ENCODE peak calls at places on chromosomes 16 and 17, in six cellular contexts. H is neural progenitor cell, Q is dorsolateral prefrontal cortex, J is epithelial cell of esophagus, U is pancreas, X is fibroblast of lung. Z is an unnamed sample.

GRCh38 chr17:67504182-67504581 is 127.1 kb downstream of the PITPNC1 start:
- DNase-seq in Q (no peak), U (no peak), H (no peak), J (no peak), X (no peak), Z (no peak)

GRCh38 chr16:68744744-68745280 is 7.7 kb downstream of the CDH1 start:
- DNase-seq in X (no peak), U (peak; percentile 91), Q (no peak), H (no peak), J (peak; percentile 98), Z (peak; percentile 99)

GRCh38 chr17:62807812-62808575 is at the start of gene MARCHF10:
- DNase-seq in X (no peak), H (peak; percentile 79), U (peak; percentile 37), Q (no peak), J (no peak), Z (no peak)

GRCh38 chr16:22353188-22353919 is 21.1 kb downstream of the CDR2 start:
- DNase-seq in Q (no peak), X (peak; percentile 52), U (no peak), J (peak; percentile 58), H (no peak), Z (no peak)

GRCh38 chr17:48995332-48995870 is 1.8 kb upstream of the IGF2BP1 start:
- DNase-seq in J (no peak), H (peak; percentile 85), Q (no peak), U (no peak), X (peak; percentile 27), Z (no peak)

GRCh38 chr16:30367349-30368009 is 2.8 kb downstream of the TBC1D10B start:
- DNase-seq in J (no peak), Q (no peak), H (no peak), X (no peak), U (no peak), Z (no peak)

GRCh38 chr17:34169501-34169900 is 85.6 kb upstream of the CCL2 start:
- DNase-seq in H (no peak), J (no peak), X (no peak), U (no peak), Q (no peak), Z (no peak)

GRCh38 chr17:82592751-82593589 is 55.3 kb downstream of the WDR45B start:
- DNase-seq in J (peak; percentile 75), U (peak; percentile 87), Q (no peak), H (peak; percentile 78), X (peak; percentile 90), Z (peak; percentile 70)

GRCh38 chr17:34051046-34051445 is 204.0 kb upstream of the CCL2 start:
- DNase-seq in Q (no peak), U (no peak), H (peak; percentile 63), X (no peak), J (no peak), Z (no peak)

GRCh38 chr17:76824103-76824502 is 44.1 kb upstream of the MGAT5B start:
- DNase-seq in J (no peak), U (no peak), X (no peak), H (no peak), Q (no peak), Z (no peak)

GRCh38 chr17:67353161-67353560 is 13.2 kb downstream of the PSMD12 start:
- DNase-seq in H (no peak), Q (no peak), J (no peak), U (no peak), X (no peak), Z (no peak)

GRCh38 chr17:77634710-77635109 is 323.8 kb upstream of the TNRC6C start:
- DNase-seq in Q (no peak), J (no peak), X (no peak), H (peak; percentile 33), U (no peak), Z (no peak)

GRCh38 chr16:28309811-28310311 is 17.5 kb downstream of the SBK1 start:
- DNase-seq in Q (no peak), U (no peak), J (no peak), X (no peak), H (no peak), Z (no peak)

GRCh38 chr16:66478733-66479511 is 51.8 kb downstream of the BEAN1 start:
- DNase-seq in U (peak; percentile 52), H (peak; percentile 69), Q (peak; percentile 52), J (peak; percentile 63), X (peak; percentile 48), Z (no peak)

GRCh38 chr17:39676198-39676819 is 8.1 kb downstream of the PNMT start:
- DNase-seq in H (no peak), J (peak; percentile 44), X (no peak), U (no peak), Q (peak; percentile 45), Z (no peak)

GRCh38 chr16:65769776-65770438 is 596.6 kb upstream of the CDH5 start:
- DNase-seq in H (no peak), U (no peak), Q (no peak), X (no peak), J (no peak), Z (no peak)

GRCh38 chr16:68005786-68006286 is 6.6 kb upstream of the DPEP2 start:
- DNase-seq in Q (no peak), U (no peak), H (no peak), J (peak; percentile 97), X (peak; percentile 14), Z (no peak)

GRCh38 chr17:19977360-19978205 is at the start of gene AKAP10:
- DNase-seq in H (peak; percentile 93), U (peak; percentile 89), Q (peak; percentile 92), X (peak; percentile 83), J (peak; percentile 82), Z (peak; percentile 19)

GRCh38 chr16:85216522-85217375 is 104.5 kb upstream of the CIBAR2 start:
- DNase-seq in X (no peak), J (no peak), Q (no peak), U (no peak), H (no peak), Z (no peak)

GRCh38 chr17:83181991-83182619 is 102.7 kb downstream of the METRNL start:
- DNase-seq in X (no peak), J (no peak), H (no peak), U (no peak), Q (no peak), Z (no peak)

GRCh38 chr16:85265161-85265784 is 153.0 kb upstream of the CIBAR2 start:
- DNase-seq in U (no peak), J (no peak), X (no peak), H (no peak), Q (no peak), Z (no peak)

GRCh38 chr17:66716236-66717026 is 118.5 kb upstream of the CACNG5 start:
- DNase-seq in J (no peak), X (peak; percentile 43), H (peak; percentile 42), Q (no peak), U (no peak), Z (no peak)

GRCh38 chr17:59877965-59878364 is 14.8 kb downstream of the TUBD1 start:
- DNase-seq in J (no peak), X (no peak), Q (no peak), U (no peak), H (no peak), Z (no peak)

GRCh38 chr16:52435573-52435972 is 111.4 kb downstream of the TOX3 start:
- DNase-seq in Q (no peak), J (no peak), H (peak; percentile 16), U (no peak), X (no peak), Z (no peak)

GRCh38 chr17:42679001-42679491 is 2.3 kb upstream of the PLEKHH3 start:
- DNase-seq in J (peak; percentile 79), U (peak; percentile 74), X (peak; percentile 36), H (peak; percentile 63), Q (no peak), Z (no peak)
- TF ChIP-seq CTCF in J (no peak), U (no peak), X (no peak), H (no peak), Q (no peak), Z (peak; percentile 14)

DNA sequence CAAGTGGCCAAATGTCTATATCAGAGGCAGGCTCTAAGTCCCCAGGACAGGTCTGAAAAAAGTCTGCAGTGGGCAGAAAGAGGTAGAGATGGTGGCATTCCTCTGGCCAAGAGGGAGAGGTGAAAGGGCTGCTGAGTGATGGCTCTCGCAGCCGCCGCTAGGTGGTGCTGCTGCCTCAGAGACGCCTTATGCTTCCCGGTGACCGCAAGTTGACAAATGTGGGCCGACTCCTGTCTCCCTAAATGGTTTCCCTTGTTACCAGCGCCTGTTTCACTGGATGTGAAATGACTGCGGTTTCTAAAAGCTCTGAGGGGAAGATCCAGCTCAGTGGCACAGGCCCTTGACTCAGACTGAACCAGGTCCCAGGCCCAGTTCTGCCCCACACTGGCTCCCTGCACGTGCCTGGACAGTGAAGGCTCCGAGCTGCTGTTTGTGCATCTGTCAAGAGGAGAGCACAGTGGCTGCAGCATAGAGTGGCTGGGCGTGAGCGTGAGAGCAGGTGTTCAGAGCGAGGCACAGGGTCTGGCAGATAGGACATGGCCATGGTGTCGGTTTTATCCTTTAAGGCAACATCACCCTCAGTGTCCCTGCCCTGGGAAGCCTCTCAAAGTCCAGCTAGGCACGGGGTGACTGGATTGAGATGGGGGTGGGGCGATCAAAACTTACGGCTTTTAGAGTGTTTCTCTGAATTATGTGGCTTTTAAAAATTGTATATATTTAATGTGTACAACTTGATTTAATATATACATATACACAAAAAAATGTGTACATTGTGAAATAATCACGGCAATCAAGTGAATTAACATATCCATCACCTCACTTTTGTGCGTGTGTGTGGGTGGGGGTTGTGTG is 19.9 kb downstream of the CLEC16A start:
- DNase-seq in U (peak; percentile 70), Q (peak; percentile 78), J (peak; percentile 78), X (peak; percentile 91), H (peak; percentile 90), Z (no peak)
- H3K4me3 ChIP-seq in U (no peak overlapping the region), Q (no peak overlapping the region), J (no peak overlapping the region), X (no peak overlapping the region), H (no peak overlapping the region), Z (no peak overlapping the region)

GRCh38 chr16:12538667-12539081 is 265.0 kb downstream of the CPPED1 start:
- DNase-seq in Q (no peak), U (no peak), X (no peak), H (no peak), J (peak; percentile 75), Z (no peak)
- TF ChIP-seq CTCF in Q (no peak), U (no peak), X (no peak), H (no peak), J (no peak), Z (no peak)

DNA sequence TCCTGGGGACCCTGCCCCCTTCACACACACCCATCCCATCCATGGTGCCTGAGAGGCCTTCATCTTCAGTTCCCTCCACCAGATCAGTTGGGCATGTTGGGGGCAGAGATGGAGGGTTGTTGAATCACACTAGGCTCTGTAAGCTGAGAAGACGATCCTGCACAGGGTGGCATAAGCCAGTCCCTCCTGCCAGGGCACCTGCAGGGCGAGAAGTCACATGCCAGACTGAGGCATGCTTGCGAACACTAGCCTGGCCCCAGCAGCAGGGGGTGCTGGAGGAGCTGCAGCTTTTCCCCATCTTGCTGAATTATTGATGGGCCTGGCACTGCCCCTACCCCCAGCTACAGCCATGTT is 6.1 kb upstream of the TBX2 start:
- DNase-seq in X (peak; percentile 37), H (no peak), U (no peak), Q (no peak), J (peak; percentile 60), Z (no peak)
- H3K4me3 ChIP-seq in X (no peak overlapping the region), H (no peak overlapping the region), U (no peak overlapping the region), Q (no peak overlapping the region), J (no peak overlapping the region), Z (no peak overlapping the region)